ENCODE peak calls at places on chromosomes 7 and 10, in seven cellular contexts. A, Q, C, E, N, Z and L are unnamed samples. For H3K27me3, the result is how much of the 10 kb centered on the place peaks cover.

GRCh38 chr7:128404826-128405344 is 4.9 kb downstream of the IMPDH1 start:
- DNase-seq in Q (no peak), C (no peak), Z (no peak), E (no peak), N (peak), A (no peak), L (peak)

GRCh38 chr10:89153971-89154370 is 53.1 kb downstream of the CH25H start:
- DNase-seq in N (no peak), A (no peak), C (no peak), E (no peak), Q (no peak), Z (no peak), L (no peak)

GRCh38 chr10:13528138-13528874 is 508 bp downstream of the BEND7 start:
- DNase-seq in N (no peak), Z (no peak), Q (no peak), A (no peak), E (peak), C (no peak), L (peak)

GRCh38 chr7:104499975-104500374 is 171.6 kb downstream of the LHFPL3 start:
- DNase-seq in Z (no peak), E (no peak), A (no peak), Q (no peak), C (no peak), N (no peak), L (no peak)

GRCh38 chr7:126804604-126805003 is 448.1 kb downstream of the GRM8 start:
- DNase-seq in E (no peak), Z (no peak), A (no peak), N (no peak), C (no peak), Q (no peak), L (no peak)

GRCh38 chr10:105585215-105585614 is 944.1 kb downstream of the SORCS3 start:
- DNase-seq in C (no peak), Z (no peak), N (no peak), E (no peak), A (no peak), Q (no peak), L (no peak)

GRCh38 chr7:137130751-137131158 is 212.8 kb downstream of the PTN start:
- DNase-seq in N (no peak), Q (no peak), A (no peak), C (no peak), Z (peak), E (no peak), L (no peak)

GRCh38 chr10:109978481-109978880 is 29.3 kb upstream of the ADD3 start:
- DNase-seq in C (peak), N (peak), Z (no peak), A (no peak), E (peak), Q (peak), L (peak)

GRCh38 chr7:135943266-135943889 is 33.8 kb downstream of the MTPN start:
- DNase-seq in E (no peak), Q (no peak), C (no peak), N (no peak), A (no peak), Z (no peak), L (no peak)

GRCh38 chr10:112715581-112715980 is 234.5 kb upstream of the TCF7L2 start:
- DNase-seq in Z (no peak), A (no peak), C (no peak), N (no peak), Q (no peak), E (no peak), L (no peak)

GRCh38 chr10:12720217-12720981 is 281.1 kb downstream of the CCDC3 start:
- DNase-seq in C (peak), A (peak), Z (peak), E (peak), N (no peak), Q (no peak), L (no peak)

GRCh38 chr10:113337142-113337541 is 215.7 kb upstream of the HABP2 start:
- DNase-seq in Q (no peak), N (no peak), Z (no peak), C (no peak), A (no peak), E (no peak), L (no peak)

DNA sequence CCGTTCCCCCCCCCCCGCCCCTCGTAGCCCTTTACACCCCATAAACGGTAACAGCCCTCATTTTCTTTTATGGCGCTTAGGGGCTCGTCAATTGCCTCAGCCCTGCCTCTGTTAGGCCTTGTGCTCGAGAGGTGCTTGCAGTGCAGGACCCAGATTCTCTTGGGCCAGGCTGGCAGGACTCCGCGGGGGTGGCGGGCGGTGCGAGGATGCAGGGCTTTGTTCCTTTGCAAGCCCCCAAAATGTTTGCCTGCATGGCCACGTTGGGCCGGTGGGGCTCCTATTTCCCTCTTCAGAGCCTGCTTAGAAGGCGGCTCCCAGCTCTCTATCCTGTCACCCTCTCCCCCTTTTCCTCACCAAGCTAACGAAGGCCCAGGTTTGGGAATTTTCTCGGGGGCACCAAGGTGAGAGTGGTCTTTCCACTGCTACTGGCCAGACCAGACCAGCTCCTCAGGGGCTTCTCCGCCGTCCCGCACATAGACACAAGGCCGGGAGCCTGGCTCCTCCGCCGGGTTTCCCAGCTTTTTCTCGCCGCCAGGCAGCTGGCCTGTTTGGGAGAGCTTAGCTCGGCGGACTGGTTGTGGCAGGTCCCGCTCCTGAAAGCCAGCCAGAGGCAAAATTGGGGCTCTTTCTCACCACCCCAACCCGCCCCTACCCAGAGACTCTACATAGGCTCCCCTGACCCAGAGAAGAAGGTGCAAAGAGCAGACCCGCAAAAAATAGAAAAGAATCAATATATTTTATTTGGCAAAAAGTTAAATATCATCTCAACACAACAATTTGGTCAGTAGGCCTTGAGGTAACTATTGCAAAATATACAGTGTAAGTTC is 3.4 kb downstream of the HOXA9 start:
- DNase-seq in C (peak), A (no peak), E (peak), N (no peak), Q (no peak), Z (no peak), L (no peak)
- H3K27me3 ChIP-seq in C (under half), A (under half), E (under half), N (under half), Q (under half), Z (under half), L (half or more)

GRCh38 chr7:148011753-148012152 is 578.8 kb upstream of the C7orf33 start:
- DNase-seq in Z (no peak), N (no peak), Q (no peak), C (no peak), A (no peak), E (no peak), L (no peak)

GRCh38 chr7:148014473-148014872 is 576.1 kb upstream of the C7orf33 start:
- DNase-seq in E (no peak), Z (peak), A (no peak), C (no peak), N (no peak), Q (no peak), L (no peak)
- H3K27me3 ChIP-seq in E (under half), Z (under half), A (under half), C (under half), N (under half), Q (under half), L (under half)

DNA sequence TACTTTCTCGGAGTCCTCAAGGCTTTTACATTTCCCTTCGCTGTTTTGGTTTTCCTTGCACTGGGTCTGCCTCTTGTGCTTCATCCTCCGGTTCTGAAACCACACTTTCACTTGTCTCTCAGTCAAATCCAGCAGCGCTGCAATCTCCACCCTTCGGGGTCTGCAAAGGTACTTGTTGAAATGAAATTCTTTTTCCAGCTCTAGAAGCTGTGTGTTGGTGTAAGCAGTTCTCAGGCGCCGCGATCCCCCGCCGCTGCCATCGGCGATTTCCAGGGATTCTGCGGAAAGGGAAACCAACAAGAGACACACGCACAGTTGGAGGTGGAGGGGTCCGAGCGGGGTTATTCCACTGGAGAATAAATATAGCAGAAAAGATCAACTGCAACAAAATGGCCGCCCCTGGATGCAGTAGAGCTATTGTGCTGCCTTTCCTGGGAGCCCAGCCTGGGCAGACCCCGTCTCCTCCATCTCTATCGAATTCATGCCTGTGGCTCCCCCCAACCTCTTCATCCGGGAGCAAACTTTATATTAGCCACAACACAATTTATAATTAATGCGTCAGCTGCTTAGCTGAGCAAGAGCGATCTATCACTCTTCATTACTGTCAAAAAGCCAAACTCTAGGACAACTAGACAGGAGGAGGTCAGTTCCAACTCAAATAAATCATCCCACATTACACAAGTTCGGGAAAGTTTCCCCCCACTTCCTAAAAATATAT is 1.1 kb downstream of the HOXA2 start:
- DNase-seq in A (no peak), E (no peak), C (no peak), Q (no peak), N (no peak), Z (no peak), L (peak)
- H3K27me3 ChIP-seq in A (under half), E (under half), C (under half), Q (under half), N (under half), Z (under half), L (half or more)

DNA sequence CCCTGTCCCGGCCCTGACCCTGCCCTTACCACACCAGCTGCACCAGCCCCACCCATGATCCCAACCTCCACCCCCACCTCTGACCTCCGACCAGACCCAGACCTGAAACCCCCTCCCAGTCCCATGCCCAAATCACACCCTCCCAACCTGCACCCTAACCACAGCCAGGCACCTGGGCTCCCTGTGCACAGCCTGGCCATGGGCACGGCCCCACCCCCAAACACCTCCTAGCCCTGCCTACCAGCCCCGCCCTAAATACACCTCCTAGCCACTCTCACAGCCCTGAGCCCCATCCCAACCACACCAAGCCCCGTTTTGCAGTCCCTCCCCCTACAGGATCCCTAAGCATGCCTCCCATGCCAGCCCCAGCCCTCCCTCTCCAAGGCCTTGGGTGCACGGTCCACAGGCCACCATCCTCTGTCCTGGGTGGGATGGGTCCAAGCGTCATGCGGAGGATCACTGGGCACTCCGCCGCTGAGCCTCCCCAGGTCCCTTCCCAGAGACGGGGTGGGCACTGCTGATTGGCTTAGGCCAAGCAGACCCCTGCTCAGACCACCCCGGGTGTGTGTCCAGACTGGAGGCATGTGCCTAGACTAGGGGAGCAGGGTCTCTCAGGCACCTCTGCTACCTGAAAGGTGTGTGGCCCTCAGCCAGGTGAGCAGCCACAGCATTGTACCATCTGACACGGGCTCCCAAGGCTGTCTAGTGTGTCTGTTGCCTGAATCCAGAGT is 30.1 kb downstream of the INSIG1 start:
- DNase-seq in Q (no peak), C (no peak), Z (no peak), E (no peak), A (no peak), N (no peak), L (no peak)
- H3K27me3 ChIP-seq in Q (under half), C (under half), Z (under half), E (under half), A (under half), N (under half), L (under half)